ENCODE peak calls at places on chromosomes 5 and 9, in five cellular contexts. W is activated T-helper 1 cell treated with Interleukin-2 at 50 U/mL for 16 hours, D is fibroblast of villous mesenchyme, Q is T follicular helper cell, G is nephron progenitor cell. N is an unnamed sample.

GRCh38 chr9:84187090-84187489 is 153.5 kb downstream of the SLC28A3 start:
- DNase-seq in W (no peak), Q (no peak), G (no peak), D (no peak), N (no peak)

GRCh38 chr5:130868186-130868821 is 296.8 kb downstream of the HINT1 start:
- DNase-seq in D (peak; percentile 42), W (no peak), Q (no peak), G (no peak), N (no peak)

GRCh38 chr5:181160-181559 is 10.1 kb upstream of the LRRC14B start:
- DNase-seq in W (no peak), G (no peak), D (no peak), Q (no peak), N (no peak)

GRCh38 chr9:4117835-4118610 is 181.8 kb downstream of the GLIS3 start:
- DNase-seq in D (no peak), W (peak; percentile 16), Q (no peak), G (no peak), N (peak; percentile 81)

GRCh38 chr5:168311061-168311566 is 19.7 kb downstream of the WWC1 start:
- DNase-seq in D (no peak), W (no peak), G (no peak), Q (no peak), N (peak; percentile 78)

GRCh38 chr5:32583582-32584232 is 1.6 kb upstream of the SUB1 start:
- DNase-seq in G (no peak), Q (peak; percentile 4), D (no peak), W (no peak), N (no peak)

GRCh38 chr9:131203438-131204219 is 72.7 kb downstream of the FAM78A start:
- DNase-seq in D (no peak), W (no peak), Q (no peak), G (no peak), N (peak; percentile 76)

GRCh38 chr9:101485873-101486692 is 47.6 kb upstream of the RNF20 start:
- DNase-seq in W (no peak), D (peak; percentile 4), G (peak; percentile 64), Q (no peak), N (peak; percentile 80)

GRCh38 chr5:81428446-81428845 is 34.5 kb upstream of the ACOT12 start:
- DNase-seq in W (no peak), Q (no peak), G (no peak), D (peak; percentile 35), N (no peak)

GRCh38 chr9:81801190-81801589 is 111.8 kb upstream of the TLE1 start:
- DNase-seq in W (no peak), Q (no peak), D (no peak), G (no peak), N (no peak)

GRCh38 chr5:103346162-103346748 is 87.7 kb downstream of the MACIR start:
- DNase-seq in Q (no peak), G (no peak), W (no peak), D (no peak), N (peak; percentile 91)

GRCh38 chr9:117616436-117616835 is 87.8 kb upstream of the TLR4 start:
- DNase-seq in Q (no peak), D (no peak), G (no peak), W (no peak), N (no peak)

GRCh38 chr5:94082405-94082804 is 341.0 kb upstream of the POU5F2 start:
- DNase-seq in D (no peak), Q (no peak), G (no peak), W (no peak), N (no peak)

GRCh38 chr5:146548781-146549449 is 32.9 kb upstream of the GPR151 start:
- DNase-seq in G (no peak), Q (no peak), D (no peak), W (no peak), N (no peak)

GRCh38 chr5:5332287-5332686 is 90.2 kb upstream of the ICE1 start:
- DNase-seq in D (no peak), Q (no peak), W (no peak), G (no peak), N (peak; percentile 60)

GRCh38 chr9:89309166-89309565 is 1.8 kb upstream of the CKS2 start:
- DNase-seq in W (no peak), G (no peak), D (no peak), Q (no peak), N (no peak)

GRCh38 chr9:104256031-104256709 is 162.1 kb downstream of the SMC2 start:
- DNase-seq in D (peak; percentile 3), W (no peak), G (no peak), Q (no peak), N (no peak)

GRCh38 chr9:98477884-98478283 is 222.4 kb upstream of the TBC1D2 start:
- DNase-seq in Q (no peak), G (no peak), W (no peak), D (no peak), N (no peak)

N was measured in endodermal cell.